ENCODE peak calls at places on chromosomes 6 and 20, in seven cellular contexts. C is upper lobe of right lung, L is thoracic aorta, V is SK-N-SH, U is tibial artery, B is stomach, E is spleen. Y is an unnamed sample.

GRCh38 chr20:36153754-36154695 is 515 bp upstream of the EPB41L1 start:
- DNase-seq in C (peak), L (peak), V (peak), U (peak), B (peak), E (peak), Y (peak)

GRCh38 chr6:31559958-31560696 is 12.0 kb upstream of the LTA start:
- DNase-seq in C (peak), L (no peak), V (no peak), U (peak), B (no peak), E (peak), Y (no peak)

GRCh38 chr20:23889775-23890187 is 10.2 kb upstream of the CST5 start:
- DNase-seq in C (no peak), L (no peak), V (peak), U (no peak), B (peak), E (no peak), Y (no peak)

GRCh38 chr6:144602523-144603180 is 317.5 kb downstream of the UTRN start:
- DNase-seq in C (no peak), L (no peak), V (no peak), U (no peak), B (no peak), E (no peak), Y (no peak)

GRCh38 chr6:160765412-160765811 is 63.4 kb downstream of the PLG start:
- DNase-seq in C (no peak), L (no peak), V (no peak), U (no peak), B (no peak), E (no peak), Y (no peak)

GRCh38 chr6:55299285-55299684 is 28.0 kb upstream of the GFRAL start:
- DNase-seq in C (no peak), L (no peak), V (no peak), U (no peak), B (no peak), E (no peak), Y (no peak)

GRCh38 chr6:77173472-77174074 is 289.7 kb downstream of the HTR1B start:
- DNase-seq in C (no peak), L (no peak), V (peak), U (no peak), B (no peak), E (no peak), Y (no peak)

GRCh38 chr6:33172307-33173227 is 19.7 kb downstream of the COL11A2 start:
- DNase-seq in C (peak), L (no peak), V (no peak), U (no peak), B (no peak), E (peak), Y (no peak)

GRCh38 chr6:23647045-23647444 is 479.0 kb upstream of the NRSN1 start:
- DNase-seq in C (no peak), L (no peak), V (no peak), U (no peak), B (no peak), E (no peak), Y (no peak)

GRCh38 chr6:122651604-122652003 is 41.4 kb downstream of the PKIB start:
- DNase-seq in C (no peak), L (no peak), V (no peak), U (no peak), B (no peak), E (no peak), Y (no peak)

GRCh38 chr6:4662886-4663285 is 113.3 kb upstream of the CDYL start:
- DNase-seq in C (no peak), L (no peak), V (no peak), U (no peak), B (no peak), E (no peak), Y (no peak)
- TF ChIP-seq CTCF in C (no peak), L (no peak), V (no peak), U (no peak), B (no peak), E (no peak), Y (no peak)

DNA sequence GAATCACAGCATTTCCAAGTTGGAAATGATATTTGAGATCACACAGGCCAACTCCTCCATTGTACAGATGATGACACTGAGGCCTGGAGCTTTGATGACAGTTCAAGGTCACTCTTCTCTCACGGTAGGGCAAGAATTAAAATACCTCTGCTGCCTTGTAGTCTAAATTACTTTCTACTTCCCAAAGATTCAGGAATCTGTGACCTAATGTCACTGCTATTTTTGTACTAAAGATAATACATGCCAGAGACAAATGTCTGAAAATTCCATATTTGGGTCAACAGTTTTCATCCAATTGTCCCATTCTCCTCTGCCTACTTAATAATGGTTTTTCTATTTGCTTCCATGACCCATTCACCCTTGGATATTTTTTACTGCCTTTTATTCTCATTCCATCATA is 160.0 kb downstream of the SOD2 start:
- DNase-seq in C (no peak), L (no peak), V (no peak), U (no peak), B (no peak), E (no peak), Y (no peak)
- TF ChIP-seq CTCF in C (no peak), L (no peak), V (no peak), U (no peak), B (no peak), E (no peak), Y (no peak)

GRCh38 chr20:13264902-13265301 is 43.8 kb downstream of the ISM1 start:
- DNase-seq in C (no peak), L (no peak), V (no peak), U (no peak), B (no peak), E (no peak), Y (no peak)

GRCh38 chr20:13270211-13270610 is 49.1 kb downstream of the ISM1 start:
- DNase-seq in C (no peak), L (no peak), V (no peak), U (no peak), B (no peak), E (no peak), Y (no peak)

GRCh38 chr20:13268943-13269342 is 47.9 kb downstream of the ISM1 start:
- DNase-seq in C (no peak), L (no peak), V (no peak), U (no peak), B (no peak), E (no peak), Y (no peak)

GRCh38 chr20:13265941-13266340 is 44.9 kb downstream of the ISM1 start:
- DNase-seq in C (no peak), L (no peak), V (no peak), U (no peak), B (no peak), E (no peak), Y (no peak)

DNA sequence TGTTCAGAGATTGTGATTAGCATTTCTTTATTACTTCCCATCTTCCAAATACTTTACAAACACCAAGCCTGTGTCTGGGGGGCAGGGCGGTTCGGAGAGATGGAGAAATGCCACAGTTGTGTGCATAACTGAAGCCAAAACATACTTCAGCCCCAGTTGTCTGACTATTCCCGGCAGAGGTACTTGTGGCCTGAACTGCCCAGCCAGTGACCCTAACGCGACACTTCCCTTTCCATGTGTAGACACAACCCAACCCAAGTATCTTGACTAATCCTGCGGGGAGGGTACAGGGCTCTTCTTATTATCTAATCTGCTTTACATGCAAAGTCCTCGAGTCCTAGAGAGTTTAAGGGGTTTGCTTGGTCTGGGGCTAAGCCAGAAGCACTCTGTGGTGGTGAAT is 46.2 kb downstream of the ISM1 start:
- DNase-seq in C (peak), L (no peak), V (no peak), U (no peak), B (no peak), E (no peak), Y (no peak)
- TF ChIP-seq CTCF in C (no peak), L (no peak), V (no peak), U (no peak), B (no peak), E (no peak), Y (no peak)

GRCh38 chr6:150910561-150910960 is 45.1 kb downstream of the MTHFD1L start:
- DNase-seq in C (no peak), L (no peak), V (no peak), U (no peak), B (no peak), E (no peak), Y (no peak)

GRCh38 chr6:150919938-150920337 is 54.4 kb downstream of the MTHFD1L start:
- DNase-seq in C (no peak), L (no peak), V (no peak), U (no peak), B (no peak), E (no peak), Y (peak)

GRCh38 chr6:150915156-150915555 is 49.7 kb downstream of the MTHFD1L start:
- DNase-seq in C (no peak), L (no peak), V (no peak), U (no peak), B (no peak), E (no peak), Y (no peak)

GRCh38 chr6:150915868-150916267 is 50.4 kb downstream of the MTHFD1L start:
- DNase-seq in C (no peak), L (no peak), V (no peak), U (no peak), B (no peak), E (no peak), Y (no peak)

GRCh38 chr6:150914372-150914771 is 48.9 kb downstream of the MTHFD1L start:
- DNase-seq in C (no peak), L (no peak), V (no peak), U (no peak), B (no peak), E (no peak), Y (no peak)
- TF ChIP-seq CTCF in C (no peak), L (no peak), V (no peak), U (no peak), B (no peak), E (no peak), Y (no peak)

DNA sequence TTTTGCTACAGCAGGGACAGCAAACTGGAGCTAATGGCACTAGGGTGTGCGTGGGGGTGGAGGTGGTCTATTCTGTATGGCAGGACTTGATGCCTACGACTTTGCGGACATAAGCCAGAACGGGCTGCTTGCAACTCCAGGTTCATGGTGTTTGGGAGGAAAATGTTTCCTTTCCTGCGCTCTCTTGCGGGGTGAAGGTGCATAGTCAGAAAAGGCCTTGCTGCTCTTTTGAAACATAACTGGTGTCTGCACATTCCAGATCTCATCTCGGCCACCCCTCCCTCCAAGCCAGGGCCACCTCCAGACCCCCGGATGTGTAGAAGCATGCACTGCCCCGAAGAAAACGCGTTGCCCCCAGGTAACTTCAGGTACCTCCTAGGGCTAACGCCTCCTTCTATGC is 8.1 kb downstream of the FOXA2 start:
- DNase-seq in C (no peak), L (no peak), V (no peak), U (no peak), B (no peak), E (no peak), Y (no peak)
- TF ChIP-seq CTCF in C (no peak), L (no peak), V (no peak), U (no peak), B (no peak), E (no peak), Y (no peak)